ENCODE peak calls at places on chromosome 1, in six cellular contexts. I is K562, U is GM12878, E is GM12891, H is HepG2, G is H1. Z is an unnamed sample.

GRCh38 chr1:46687910-46688509 is 16.4 kb downstream of the TEX38 start:
- DNase-seq in U (no peak), G (no peak), I (no peak), E (no peak), H (no peak), Z (no peak)

GRCh38 chr1:33713058-33713877 is 150.6 kb upstream of the HMGB4 start:
- DNase-seq in G (no peak), U (no peak), E (no peak), H (no peak), I (no peak), Z (no peak)

GRCh38 chr1:40133839-40134238 is 27.3 kb upstream of the RLF start:
- DNase-seq in U (no peak), G (no peak), I (no peak), H (no peak), E (no peak), Z (no peak)

GRCh38 chr1:86466986-86467385 is 1.7 kb upstream of the CLCA1 start:
- DNase-seq in E (no peak), G (no peak), I (no peak), H (no peak), U (no peak), Z (no peak)

GRCh38 chr1:1609822-1610485 is 5.3 kb upstream of the MIB2 start:
- DNase-seq in E (no peak), H (no peak), I (no peak), U (no peak), G (no peak), Z (no peak)

GRCh38 chr1:109191377-109191776 is 22.3 kb upstream of the SARS1 start:
- DNase-seq in H (no peak), I (peak; percentile 88), E (no peak), U (no peak), G (no peak), Z (no peak)

GRCh38 chr1:63790989-63791388 is 17.2 kb downstream of the ROR1 start:
- DNase-seq in E (no peak), I (no peak), H (no peak), U (no peak), G (no peak), Z (no peak)

GRCh38 chr1:27607239-27607804 is 3.4 kb upstream of the AHDC1 start:
- DNase-seq in I (peak; percentile 87), H (peak; percentile 96), E (no peak), U (no peak), G (no peak), Z (no peak)

GRCh38 chr1:225431081-225431863 is 3.4 kb upstream of the LBR start:
- DNase-seq in H (no peak), G (no peak), E (no peak), U (no peak), I (no peak), Z (no peak)

GRCh38 chr1:207750901-207751300 is 953 bp upstream of the CD46 start:
- DNase-seq in I (no peak), U (no peak), G (no peak), H (no peak), E (no peak), Z (no peak)
- TF ChIP-seq POLR2A in I (no peak), U (no peak), G (no peak), H (no peak), E (no peak), Z (no peak)

GRCh38 chr1:200535605-200536004 is 84.9 kb downstream of the KIF14 start:
- DNase-seq in H (peak; percentile 10), I (no peak), G (no peak), E (no peak), U (no peak), Z (no peak)
- TF ChIP-seq TAF1 in H (no peak), I (no peak), G (no peak), E (no peak), U (no peak), Z (no peak)

DNA sequence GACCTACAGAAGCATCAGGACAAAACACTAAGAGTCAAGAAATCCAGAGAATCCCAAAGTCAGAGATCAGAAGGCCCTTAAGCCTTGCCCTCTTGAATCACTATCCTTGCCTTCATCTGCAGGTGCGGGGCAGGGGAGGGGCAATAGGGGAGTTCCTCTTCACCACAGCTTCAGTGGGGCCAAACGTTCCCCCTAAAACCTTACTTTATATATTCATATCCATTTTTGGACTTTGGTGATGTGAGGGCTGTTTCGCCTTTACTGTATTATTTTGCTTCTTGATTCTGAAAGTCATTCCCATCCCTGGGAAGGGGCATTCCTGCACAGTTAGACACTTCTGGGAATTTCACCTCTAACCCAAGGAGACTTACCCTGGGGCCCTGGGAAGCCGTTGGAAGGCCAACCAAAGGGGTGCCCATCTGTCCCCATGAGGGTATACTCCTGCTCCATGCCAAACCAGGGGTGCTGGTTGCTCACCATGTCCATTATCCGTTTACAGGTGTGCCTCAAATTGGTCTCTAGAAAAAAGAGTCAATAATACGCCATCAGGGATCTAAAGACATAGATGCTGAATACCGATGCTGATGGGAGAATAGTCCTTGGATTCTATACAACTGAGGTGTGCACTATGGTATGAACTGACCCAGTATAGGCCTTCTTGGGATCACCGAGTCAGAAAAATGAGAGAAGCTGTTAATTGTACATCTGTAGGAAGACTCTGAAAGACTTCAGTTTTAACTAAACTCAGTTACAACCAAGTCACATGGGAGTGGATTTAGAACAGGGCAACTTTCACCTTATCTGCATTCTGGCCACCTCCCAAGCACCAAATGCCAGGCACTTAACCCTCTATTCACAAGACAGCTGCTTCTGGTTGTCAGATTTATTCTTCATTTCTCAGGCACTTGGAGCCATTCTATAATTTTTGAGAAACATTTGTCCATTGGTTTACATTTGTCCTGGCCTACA is 5.4 kb downstream of the GLUL start:
- DNase-seq in H (no peak), G (no peak), U (no peak), E (no peak), I (no peak), Z (no peak)
- TF ChIP-seq POLR2A in H (no peak), G (peak; percentile 15), U (no peak), E (no peak), I (no peak), Z (no peak)

DNA sequence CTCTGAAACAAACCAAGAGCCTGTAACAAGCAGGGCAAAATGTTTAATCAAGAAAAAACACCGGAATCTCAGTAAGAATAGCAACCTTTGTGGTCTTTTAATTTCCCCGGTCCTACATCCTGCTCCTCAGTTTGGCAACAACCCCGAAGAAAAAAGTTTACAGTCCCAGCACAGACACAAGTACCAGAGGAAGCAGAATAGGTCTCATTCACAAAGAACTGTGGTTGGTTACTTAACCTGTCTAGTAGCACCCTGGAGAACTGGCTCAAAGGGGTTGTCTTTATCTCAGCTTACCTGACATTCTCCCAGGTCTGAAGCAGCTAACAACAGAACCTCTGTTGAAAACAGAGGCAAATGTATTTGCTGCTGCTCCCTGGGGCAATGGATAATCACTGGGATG is 399.3 kb downstream of the AJAP1 start:
- DNase-seq in E (no peak), H (no peak), G (no peak), U (no peak), I (no peak), Z (no peak)
- TF ChIP-seq TAF1 in E (no peak), H (no peak), G (no peak), U (no peak), I (no peak), Z (no peak)

GRCh38 chr1:29177022-29177705 is 4.5 kb downstream of the SRSF4 start:
- DNase-seq in G (no peak), I (no peak), E (no peak), U (no peak), H (no peak), Z (no peak)

GRCh38 chr1:29180497-29181412 is 945 bp downstream of the SRSF4 start:
- DNase-seq in H (no peak), I (no peak), G (no peak), U (no peak), E (no peak), Z (peak; percentile 29)

GRCh38 chr1:29183287-29183686 is 1.6 kb upstream of the SRSF4 start:
- DNase-seq in U (no peak), E (no peak), I (no peak), G (no peak), H (no peak), Z (no peak)

GRCh38 chr1:29179641-29180184 is 2.0 kb downstream of the SRSF4 start:
- DNase-seq in G (no peak), E (no peak), U (no peak), H (peak; percentile 15), I (no peak), Z (no peak)

DNA sequence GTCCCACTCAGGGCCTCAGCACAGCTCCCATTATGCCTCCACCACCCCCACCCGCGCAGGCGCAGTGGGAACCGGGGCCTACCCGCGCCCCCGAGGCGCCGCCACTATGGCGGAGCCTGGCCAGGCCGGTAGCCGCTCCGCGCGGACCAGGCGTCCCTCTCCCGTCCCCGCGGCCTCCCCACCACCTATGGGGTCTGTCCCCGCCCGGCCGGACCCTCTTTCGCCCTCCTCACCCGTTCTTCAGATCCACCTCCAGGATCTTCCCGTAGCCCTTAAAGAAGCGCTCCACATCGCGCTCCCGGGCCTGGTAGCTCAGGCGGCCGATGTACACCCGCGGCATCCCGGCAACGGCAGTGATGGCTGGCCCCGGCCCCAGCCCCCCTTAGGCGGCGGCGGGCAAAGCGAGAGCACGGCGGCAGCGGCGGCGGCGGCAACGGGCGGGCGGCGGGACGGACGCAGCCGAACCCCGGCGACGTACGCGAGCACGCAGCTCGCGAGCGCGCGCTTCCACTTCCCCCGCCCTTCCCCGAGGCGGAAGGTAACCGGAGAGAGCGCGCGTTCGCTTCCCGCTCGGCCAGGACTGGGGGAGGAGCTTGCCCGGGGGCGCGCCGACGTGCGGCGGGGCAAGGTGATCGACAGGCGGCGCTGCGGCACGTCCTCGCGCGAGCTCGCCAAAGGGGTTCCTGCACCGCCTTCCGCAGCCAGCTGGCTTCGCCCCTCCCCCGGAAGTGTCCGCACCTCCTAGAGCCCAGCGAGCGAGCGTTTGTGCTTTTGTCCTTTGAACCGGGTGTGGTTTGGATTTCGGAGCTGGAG is at the start of gene SRSF4:
- DNase-seq in I (peak; percentile 98), U (peak; percentile 94), H (peak; percentile 97), G (peak; percentile 99), E (peak; percentile 98), Z (peak; percentile 98)
- TF ChIP-seq POLR2A in I (peak; percentile 94), U (peak; percentile 85), H (peak; percentile 84), G (peak; percentile 77), E (peak; percentile 86), Z (peak; percentile 85)

Z was measured in GM12892.